ENCODE peak calls at places on chromosomes 16 and 17, in ten cellular contexts. N, M, R, L, J, D, A, T, C and G are unnamed samples.

GRCh38 chr17:50458290-50458689 is 10.4 kb downstream of the CHAD start:
- DNase-seq in L (no peak), N (no peak), D (no peak), C (no peak), A (no peak), J (no peak), M (no peak), R (no peak), T (no peak), G (no peak)

GRCh38 chr17:8986295-8986694 is 20.8 kb upstream of the PIK3R5 start:
- DNase-seq in C (no peak), N (no peak), L (no peak), D (no peak), M (no peak), A (no peak), R (no peak), T (no peak), J (no peak), G (no peak)

GRCh38 chr16:24681793-24682192 is 47.7 kb upstream of the TNRC6A start:
- DNase-seq in R (no peak), J (no peak), A (no peak), C (no peak), T (no peak), M (peak), N (no peak), D (no peak), L (no peak), G (no peak)

GRCh38 chr17:44007346-44008204 is 3.2 kb downstream of the NAGS start:
- DNase-seq in M (no peak), A (no peak), D (no peak), T (peak), J (no peak), C (no peak), R (peak), N (no peak), L (no peak), G (no peak)

GRCh38 chr16:48064971-48065370 is 90.8 kb downstream of the ABCC12 start:
- DNase-seq in R (no peak), N (no peak), A (no peak), T (no peak), C (no peak), D (no peak), J (no peak), M (peak), L (no peak), G (no peak)

GRCh38 chr16:56366945-56367344 is 58.4 kb downstream of the AMFR start:
- DNase-seq in T (no peak), N (no peak), A (no peak), R (no peak), J (no peak), M (no peak), D (no peak), C (no peak), L (no peak), G (no peak)

GRCh38 chr17:332558-333322 is 19.9 kb downstream of the RPH3AL start:
- DNase-seq in D (no peak), L (peak), N (no peak), R (peak), T (peak), M (peak), A (peak), J (peak), C (peak), G (peak)

GRCh38 chr16:79211581-79211980 is 389.0 kb downstream of the MAF start:
- DNase-seq in R (no peak), C (peak), D (peak), J (no peak), L (no peak), M (no peak), N (no peak), T (no peak), A (no peak), G (no peak)

GRCh38 chr17:65078441-65079160 is 22.1 kb upstream of the GNA13 start:
- DNase-seq in T (no peak), L (no peak), M (peak), N (no peak), D (peak), C (no peak), R (no peak), A (no peak), J (no peak), G (peak)

GRCh38 chr17:49739662-49740271 is 24.2 kb downstream of the FAM117A start:
- DNase-seq in T (peak), A (peak), R (peak), D (peak), L (peak), M (no peak), J (peak), N (no peak), C (peak), G (no peak)

GRCh38 chr17:32863559-32863958 is 13.4 kb downstream of the MYO1D start:
- DNase-seq in T (no peak), M (no peak), D (no peak), J (no peak), R (no peak), N (no peak), A (no peak), C (no peak), L (no peak), G (no peak)

GRCh38 chr17:16516594-16517018 is 24.6 kb upstream of the LRRC75A start:
- DNase-seq in C (peak), A (no peak), D (no peak), T (peak), L (peak), J (peak), R (no peak), N (peak), M (peak), G (peak)

GRCh38 chr17:50055426-50056216 is at the start of gene ITGA3:
- DNase-seq in N (no peak), A (peak), T (peak), J (peak), D (peak), C (peak), M (peak), L (peak), R (peak), G (peak)

GRCh38 chr16:72974142-72974769 is 73.7 kb downstream of the ZFHX3 start:
- DNase-seq in A (no peak), J (no peak), D (no peak), R (no peak), M (no peak), C (no peak), L (no peak), T (no peak), N (no peak), G (no peak)

GRCh38 chr17:78146471-78146869 is 285 bp downstream of the C17orf99 start:
- DNase-seq in T (no peak), J (no peak), C (no peak), A (no peak), D (no peak), R (no peak), M (no peak), N (no peak), L (no peak), G (no peak)

GRCh38 chr16:8493885-8494487 is 96.3 kb downstream of the TMEM114 start:
- DNase-seq in N (no peak), C (no peak), R (no peak), D (no peak), M (no peak), J (no peak), L (no peak), A (no peak), T (no peak), G (no peak)

GRCh38 chr16:81472391-81472790 is 27.8 kb downstream of the CMIP start:
- DNase-seq in N (no peak), J (no peak), D (no peak), M (no peak), R (no peak), C (no peak), A (no peak), L (no peak), T (no peak), G (no peak)

GRCh38 chr16:27973678-27974077 is 89.8 kb downstream of the GSG1L start:
- DNase-seq in T (no peak), M (no peak), J (no peak), N (no peak), L (no peak), D (peak), C (no peak), R (no peak), A (peak), G (no peak)

GRCh38 chr17:36949461-36949927 is 740 bp downstream of the AATF start:
- DNase-seq in A (no peak), T (no peak), L (no peak), J (no peak), R (no peak), D (no peak), M (no peak), N (no peak), C (no peak), G (peak)

GRCh38 chr17:55326030-55326429 is 61.3 kb downstream of the HLF start:
- DNase-seq in T (no peak), C (no peak), R (no peak), J (no peak), D (no peak), A (no peak), L (no peak), N (no peak), M (no peak), G (no peak)

GRCh38 chr16:84913315-84913714 is 93.5 kb downstream of the CRISPLD2 start:
- DNase-seq in D (no peak), L (no peak), M (no peak), T (peak), R (no peak), J (peak), N (no peak), A (no peak), C (no peak), G (no peak)

GRCh38 chr17:42009170-42009569 is 8.1 kb downstream of the DNAJC7 start:
- DNase-seq in D (peak), A (no peak), L (no peak), M (no peak), N (no peak), J (no peak), R (no peak), T (no peak), C (peak), G (no peak)

GRCh38 chr16:56451753-56452689 is 667 bp downstream of the OGFOD1 start:
- DNase-seq in D (no peak), N (peak), J (peak), T (peak), C (no peak), A (no peak), R (peak), L (peak), M (peak), G (peak)

GRCh38 chr17:37642706-37643105 is 540 bp downstream of the DDX52 start:
- DNase-seq in N (no peak), M (peak), D (no peak), T (no peak), L (no peak), J (no peak), C (no peak), A (no peak), R (no peak), G (peak)

GRCh38 chr17:45828171-45829133 is 16.2 kb upstream of the SPPL2C start:
- DNase-seq in L (no peak), N (no peak), D (no peak), C (peak), J (no peak), A (no peak), T (no peak), M (no peak), R (no peak), G (peak)

GRCh38 chr17:79658811-79659207 is 48.0 kb upstream of the RBFOX3 start:
- DNase-seq in D (peak), R (no peak), T (no peak), J (no peak), M (peak), A (no peak), N (peak), C (peak), L (peak), G (peak)

GRCh38 chr16:80606221-80606766 is 65.5 kb downstream of the DYNLRB2 start:
- DNase-seq in L (no peak), M (no peak), N (no peak), D (no peak), R (no peak), A (no peak), T (no peak), J (no peak), C (no peak), G (no peak)

GRCh38 chr17:57889892-57890856 is 40.3 kb upstream of the MRPS23 start:
- DNase-seq in J (peak), L (peak), C (peak), D (peak), T (peak), M (peak), N (no peak), A (peak), R (peak), G (peak)

GRCh38 chr17:48541036-48541573 is 3.8 kb downstream of the HOXB2 start:
- DNase-seq in N (no peak), D (no peak), J (no peak), L (no peak), T (no peak), A (no peak), M (peak), R (no peak), C (no peak), G (no peak)

GRCh38 chr17:9370464-9370863 is 205.2 kb downstream of the STX8 start:
- DNase-seq in M (peak), L (no peak), D (no peak), C (no peak), A (no peak), T (no peak), N (no peak), R (no peak), J (no peak), G (no peak)

GRCh38 chr17:14903810-14904209 is 361.3 kb downstream of the PMP22 start:
- DNase-seq in N (no peak), C (no peak), L (no peak), D (no peak), R (no peak), M (peak), T (no peak), A (no peak), J (no peak), G (peak)

GRCh38 chr17:34082404-34082803 is 172.7 kb upstream of the CCL2 start:
- DNase-seq in A (no peak), N (no peak), C (no peak), M (no peak), R (no peak), T (no peak), D (no peak), J (no peak), L (no peak), G (no peak)

GRCh38 chr17:45814622-45815606 is 29.8 kb upstream of the SPPL2C start:
- DNase-seq in R (no peak), J (no peak), D (no peak), A (no peak), N (no peak), L (no peak), C (no peak), T (peak), M (no peak), G (no peak)

GRCh38 chr16:85384831-85385462 is 228.2 kb upstream of the GSE1 start:
- DNase-seq in L (no peak), A (peak), D (no peak), J (peak), C (no peak), M (no peak), N (no peak), T (peak), R (peak), G (no peak)

GRCh38 chr16:85447657-85448313 is 165.3 kb upstream of the GSE1 start:
- DNase-seq in J (no peak), T (no peak), D (no peak), R (no peak), C (no peak), M (no peak), A (no peak), L (no peak), N (no peak), G (no peak)

DNA sequence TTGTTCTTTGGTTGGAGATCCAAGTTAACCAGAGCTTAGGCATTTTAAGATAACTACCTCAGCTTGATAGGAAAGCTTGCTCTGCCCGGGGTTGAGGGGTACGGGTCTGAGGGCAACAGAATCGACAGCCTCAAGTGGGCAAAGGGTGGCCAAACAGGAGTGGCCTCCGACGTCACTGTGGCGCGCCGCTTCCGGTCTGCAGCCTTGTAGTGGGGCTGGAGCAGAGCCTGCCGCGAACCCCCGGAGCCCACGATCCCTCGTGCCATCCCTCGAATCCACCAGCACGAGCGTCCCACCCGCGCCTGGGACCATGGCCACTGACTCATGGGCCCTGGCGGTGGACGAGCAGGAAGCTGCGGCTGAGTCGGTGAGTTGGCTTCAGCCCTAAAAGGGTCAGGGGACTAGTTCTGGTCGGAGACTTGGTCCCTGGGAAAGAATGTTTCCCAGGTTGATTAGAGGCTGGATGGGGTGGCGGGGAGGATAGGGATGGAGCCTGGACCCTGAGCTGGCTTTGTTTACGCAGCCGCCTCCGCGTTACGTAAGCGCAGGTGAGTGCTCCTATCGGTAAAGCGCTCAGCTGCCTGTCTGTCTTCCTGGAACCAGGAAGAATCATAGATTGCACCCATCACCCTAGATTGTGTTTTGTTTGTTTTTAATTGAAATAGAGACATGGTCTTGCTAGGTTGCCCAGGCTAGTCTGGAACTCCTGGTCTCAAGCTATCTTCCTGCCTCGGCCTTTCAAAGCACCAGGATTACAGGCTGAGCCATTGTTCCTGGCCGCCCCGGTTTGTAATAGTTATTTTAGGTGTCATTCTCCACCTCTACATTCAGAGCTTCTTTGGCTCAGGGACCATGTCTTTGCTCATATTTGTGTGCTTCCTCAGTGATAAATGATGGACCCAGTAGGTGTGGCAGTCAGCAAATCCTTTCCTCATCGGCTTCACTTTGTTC is at the start of gene DDX19B:
- DNase-seq in N (peak), J (peak), M (peak), R (peak), T (peak), C (peak), A (peak), L (peak), D (peak), G (peak)
- TF ChIP-seq CTCF in N (no peak), J (no peak), M (no peak), R (no peak), T (no peak), C (no peak), A (no peak), L (no peak), D (no peak), G (peak)

GRCh38 chr16:4218202-4218601 is 23.7 kb downstream of the SRL start:
- DNase-seq in L (no peak), N (no peak), D (no peak), T (no peak), J (no peak), R (no peak), A (peak), M (no peak), C (no peak), G (no peak)
- TF ChIP-seq CTCF in L (no peak), N (no peak), D (no peak), T (no peak), J (no peak), R (no peak), A (no peak), M (no peak), C (no peak), G (no peak)

DNA sequence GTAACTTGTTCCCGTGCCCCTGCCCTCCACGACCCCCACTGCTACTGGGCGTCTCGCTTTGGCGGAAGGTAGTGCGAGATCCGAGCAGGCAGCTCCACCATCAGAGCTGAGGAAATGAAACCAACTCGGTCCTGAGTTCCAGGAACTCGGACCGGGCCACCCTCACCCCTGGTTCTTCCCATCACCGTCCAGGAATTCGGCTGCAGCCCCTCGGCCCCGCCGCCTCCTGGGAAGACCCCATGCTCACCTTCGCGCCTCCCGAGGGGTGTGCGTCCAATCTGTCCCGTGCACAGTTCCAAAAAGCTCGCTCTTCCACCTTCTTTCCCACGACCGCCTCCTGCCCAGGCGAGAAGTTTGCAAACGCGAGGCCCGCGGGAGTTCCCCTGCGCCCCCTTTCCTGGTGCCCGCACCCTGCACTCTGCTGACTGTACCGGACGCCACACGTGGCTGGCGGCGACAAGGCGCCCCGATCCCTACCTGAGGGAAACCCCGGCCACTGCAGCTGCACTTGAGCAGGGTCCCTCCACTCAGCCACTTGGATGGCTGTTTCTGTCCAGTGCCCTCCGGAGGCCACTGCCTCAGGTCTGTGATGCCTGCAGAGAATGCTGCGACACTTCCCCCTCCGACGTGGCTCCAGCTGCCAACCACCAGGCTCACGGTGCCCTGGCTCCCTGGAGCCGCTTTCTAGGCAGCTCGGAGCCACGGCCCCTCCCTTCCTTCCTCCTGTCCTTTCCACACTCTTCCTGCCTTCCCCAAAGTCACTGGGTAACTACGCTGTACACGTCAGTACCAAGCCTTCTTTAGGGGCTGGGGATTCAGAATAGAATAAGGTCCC is at the start of gene MLKL:
- DNase-seq in N (no peak), R (peak), T (peak), C (no peak), D (peak), A (peak), L (peak), J (peak), M (peak), G (peak)
- TF ChIP-seq CTCF in N (no peak), R (no peak), T (no peak), C (no peak), D (no peak), A (peak), L (peak), J (no peak), M (no peak), G (peak)

DNA sequence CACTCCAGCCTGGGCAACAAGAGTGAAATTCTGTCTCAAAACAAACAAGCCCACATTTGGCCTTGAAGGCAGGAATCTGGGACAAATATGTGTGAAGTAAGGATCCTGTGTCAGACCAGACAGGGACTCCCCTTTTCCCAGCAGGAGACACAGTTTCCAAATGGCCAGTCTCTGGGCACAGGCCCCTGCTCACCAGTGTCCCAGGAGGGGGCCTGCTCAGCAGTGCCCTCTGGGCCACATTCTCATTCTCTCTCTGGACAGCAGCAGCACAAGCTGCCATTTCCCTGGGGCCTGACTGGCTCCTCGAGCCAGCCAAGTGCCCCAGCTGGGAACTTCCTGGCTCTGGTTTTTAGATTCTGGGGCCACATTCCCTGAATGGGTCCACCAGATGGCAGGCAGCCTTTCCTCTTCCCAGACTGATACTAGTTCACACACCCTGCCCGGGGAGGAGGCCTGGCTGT is 11.7 kb upstream of the MNT start:
- DNase-seq in M (peak), T (no peak), A (peak), R (peak), J (no peak), L (peak), D (no peak), C (no peak), N (no peak), G (no peak)
- TF ChIP-seq CTCF in M (peak), T (peak), A (no peak), R (no peak), J (peak), L (peak), D (no peak), C (peak), N (no peak), G (peak)